ENCODE peak calls at places on chromosome 15, in six cellular contexts. B is lower leg skin, D is T-helper 9 cell, C is SK-MEL-5, P is SW480, Q is GM13976. J is an unnamed sample.
A peak's percentile ranks its signal among the peaks of the same experiment; 100 is the strongest.

GRCh38 chr15:73927476-73928240 is 1.4 kb downstream of the LOXL1 start:
- DNase-seq in B (no peak), D (peak; percentile 71), C (no peak), P (peak; percentile 68), Q (peak; percentile 76), J (peak; percentile 64)

GRCh38 chr15:74302821-74303359 is 64.6 kb downstream of the CYP11A1 start:
- DNase-seq in B (no peak), D (peak; percentile 4), C (peak; percentile 49), P (no peak), Q (peak; percentile 85), J (peak; percentile 73)

GRCh38 chr15:69414702-69415161 is 583 bp downstream of the KIF23 start:
- DNase-seq in B (no peak), D (no peak), C (peak; percentile 72), P (peak; percentile 88), Q (peak; percentile 54), J (no peak)

GRCh38 chr15:57496946-57497944 is 94.5 kb upstream of the MYZAP start:
- DNase-seq in B (no peak), D (no peak), C (no peak), P (peak; percentile 84), Q (no peak), J (peak; percentile 96)

GRCh38 chr15:53739651-53740050 is 19.8 kb downstream of the WDR72 start:
- DNase-seq in B (no peak), D (no peak), C (no peak), P (no peak), Q (no peak), J (no peak)

GRCh38 chr15:57703387-57703786 is 3.1 kb upstream of the POLR2M start:
- DNase-seq in B (no peak), D (no peak), C (no peak), P (peak; percentile 30), Q (no peak), J (no peak)

GRCh38 chr15:84725001-84725491 is 9.1 kb upstream of the SEC11A start:
- DNase-seq in B (peak; percentile 38), D (no peak), C (peak; percentile 32), P (peak; percentile 27), Q (peak; percentile 49), J (no peak)

GRCh38 chr15:65195542-65196026 is 10.4 kb upstream of the CLPX start:
- DNase-seq in B (no peak), D (no peak), C (no peak), P (no peak), Q (peak; percentile 11), J (no peak)

GRCh38 chr15:58046467-58046866 is 19.0 kb downstream of the ALDH1A2 start:
- DNase-seq in B (no peak), D (no peak), C (no peak), P (no peak), Q (no peak), J (no peak)

GRCh38 chr15:99580061-99580460 is 14.3 kb downstream of the MEF2A start:
- DNase-seq in B (no peak), D (no peak), C (no peak), P (no peak), Q (no peak), J (no peak)

GRCh38 chr15:81480645-81481053 is 106.6 kb upstream of the TMC3 start:
- DNase-seq in B (peak; percentile 55), D (no peak), C (peak; percentile 84), P (peak; percentile 47), Q (peak; percentile 42), J (peak; percentile 51)

GRCh38 chr15:70437882-70438331 is 325.5 kb downstream of the UACA start:
- DNase-seq in B (no peak), D (no peak), C (no peak), P (no peak), Q (peak; percentile 5), J (no peak)

GRCh38 chr15:79329186-79329611 is 18.3 kb downstream of the TMED3 start:
- DNase-seq in B (no peak), D (no peak), C (peak; percentile 78), P (peak; percentile 32), Q (no peak), J (no peak)

GRCh38 chr15:27449041-27449440 is 478.1 kb downstream of the GABRG3 start:
- DNase-seq in B (peak; percentile 28), D (no peak), C (no peak), P (no peak), Q (no peak), J (no peak)

GRCh38 chr15:95793226-95793625 is 537.3 kb upstream of the NR2F2 start:
- DNase-seq in B (no peak), D (no peak), C (no peak), P (no peak), Q (no peak), J (no peak)

GRCh38 chr15:99450896-99451358 is 114.9 kb upstream of the MEF2A start:
- DNase-seq in B (peak; percentile 66), D (peak; percentile 38), C (no peak), P (peak; percentile 55), Q (peak; percentile 66), J (peak; percentile 71)

GRCh38 chr15:35646790-35647189 is 100.8 kb upstream of the DPH6 start:
- DNase-seq in B (no peak), D (no peak), C (no peak), P (no peak), Q (no peak), J (no peak)

GRCh38 chr15:82540984-82541431 is 751 bp upstream of the RPS17 start:
- DNase-seq in B (no peak), D (no peak), C (no peak), P (peak; percentile 28), Q (no peak), J (no peak)

GRCh38 chr15:59611277-59612260 is at the start of gene GCNT3:
- DNase-seq in B (no peak), D (no peak), C (peak; percentile 33), P (peak; percentile 49), Q (no peak), J (no peak)

GRCh38 chr15:88375234-88375926 is 91.8 kb downstream of the MRPL46 start:
- DNase-seq in B (no peak), D (no peak), C (no peak), P (peak; percentile 37), Q (no peak), J (no peak)

GRCh38 chr15:41513282-41514227 is at the start of gene LTK:
- DNase-seq in B (no peak), D (peak; percentile 12), C (no peak), P (peak; percentile 80), Q (no peak), J (peak; percentile 91)

GRCh38 chr15:98611031-98611430 is 37.3 kb upstream of the IGF1R start:
- DNase-seq in B (no peak), D (no peak), C (no peak), P (no peak), Q (no peak), J (no peak)

GRCh38 chr15:33027636-33028035 is 166.9 kb downstream of the FMN1 start:
- DNase-seq in B (no peak), D (no peak), C (no peak), P (no peak), Q (no peak), J (no peak)

GRCh38 chr15:40941528-40942336 is 11.5 kb upstream of the CHAC1 start:
- DNase-seq in B (peak; percentile 62), D (peak; percentile 57), C (peak; percentile 58), P (peak; percentile 80), Q (peak; percentile 94), J (peak; percentile 75)

GRCh38 chr15:55552926-55553325 is 35.2 kb downstream of the PYGO1 start:
- DNase-seq in B (no peak), D (no peak), C (no peak), P (no peak), Q (no peak), J (no peak)

GRCh38 chr15:38054488-38054887 is 120.0 kb downstream of the TMCO5A start:
- DNase-seq in B (no peak), D (no peak), C (no peak), P (no peak), Q (no peak), J (no peak)

GRCh38 chr15:60387321-60387720 is 10.5 kb downstream of the ANXA2 start:
- DNase-seq in B (no peak), D (no peak), C (no peak), P (no peak), Q (no peak), J (no peak)

GRCh38 chr15:90266061-90266431 is 574 bp downstream of the NGRN start:
- DNase-seq in B (no peak), D (peak; percentile 34), C (peak; percentile 60), P (no peak), Q (peak; percentile 35), J (peak; percentile 42)

GRCh38 chr15:72237286-72238224 is 6.6 kb upstream of the PKM start:
- DNase-seq in B (peak; percentile 88), D (no peak), C (peak; percentile 91), P (peak; percentile 97), Q (peak; percentile 53), J (no peak)

GRCh38 chr15:49621327-49622210 is 721 bp downstream of the DTWD1 start:
- DNase-seq in B (no peak), D (no peak), C (peak; percentile 3), P (peak; percentile 16), Q (no peak), J (no peak)

GRCh38 chr15:73869216-73869995 is 4.0 kb upstream of the TBC1D21 start:
- DNase-seq in B (no peak), D (no peak), C (no peak), P (no peak), Q (no peak), J (no peak)

GRCh38 chr15:95446854-95447253 is 883.6 kb upstream of the NR2F2 start:
- DNase-seq in B (no peak), D (no peak), C (no peak), P (no peak), Q (no peak), J (no peak)